ENCODE peak calls at places on chromosomes 4 and X, in four cellular contexts. E is endodermal cell, A is neural progenitor cell, J is Panc1. S is an unnamed sample. For H3K36me3, the result is how much of the 10 kb centered on the place peaks cover.

GRCh38 chrX:110021180-110022022 is 18.5 kb downstream of the TMEM164 start:
- DNase-seq in A (no peak), J (no peak), E (no peak), S (no peak)

GRCh38 chrX:40168183-40169015 is 70.6 kb upstream of the BCOR start:
- DNase-seq in A (peak), J (no peak), E (peak), S (no peak)

GRCh38 chr4:123361195-123361861 is 35.3 kb upstream of the SPRY1 start:
- DNase-seq in A (no peak), E (no peak), J (no peak), S (no peak)

GRCh38 chr4:64539234-64539849 is 130.1 kb upstream of the TECRL start:
- DNase-seq in A (peak), J (peak), E (peak), S (peak)

GRCh38 chr4:159047478-159048165 is 55.3 kb upstream of the RAPGEF2 start:
- DNase-seq in J (no peak), E (no peak), A (no peak), S (no peak)

GRCh38 chr4:10762541-10762940 is 78.0 kb upstream of the CLNK start:
- DNase-seq in A (peak), E (peak), J (no peak), S (no peak)

GRCh38 chrX:19070555-19070994 is 51.7 kb downstream of the ADGRG2 start:
- DNase-seq in A (no peak), J (no peak), E (no peak), S (no peak)

GRCh38 chrX:24242649-24243556 is 71.0 kb downstream of the SUPT20HL2 start:
- DNase-seq in E (peak), A (no peak), J (no peak), S (no peak)

GRCh38 chrX:8027876-8028275 is 100.7 kb upstream of the PNPLA4 start:
- DNase-seq in A (no peak), E (no peak), J (no peak), S (no peak)

GRCh38 chr4:117267317-117267716 is 181.9 kb upstream of the TRAM1L1 start:
- DNase-seq in E (no peak), A (no peak), J (no peak), S (no peak)

GRCh38 chr4:175772170-175772685 is 39.8 kb downstream of the GPM6A start:
- DNase-seq in E (no peak), J (no peak), A (peak), S (no peak)

GRCh38 chr4:69881173-69881773 is 21.3 kb upstream of the SULT1E1 start:
- DNase-seq in J (peak), A (peak), E (no peak), S (peak)

GRCh38 chrX:48890296-48890925 is 7.2 kb downstream of the TIMM17B start:
- DNase-seq in E (no peak), A (peak), J (no peak), S (peak)

GRCh38 chr4:575281-576141 is 584 bp downstream of the TMEM271 start:
- DNase-seq in A (peak), J (no peak), E (peak), S (peak)

GRCh38 chr4:176102414-176102813 is 36.8 kb downstream of the WDR17 start:
- DNase-seq in A (no peak), E (no peak), J (no peak), S (no peak)

GRCh38 chrX:101659601-101660063 is at the start of gene ARMCX2:
- DNase-seq in J (no peak), A (peak), E (peak), S (peak)

GRCh38 chr4:55906999-55907398 is 41.7 kb upstream of the CEP135 start:
- DNase-seq in J (no peak), E (no peak), A (no peak), S (no peak)

DNA sequence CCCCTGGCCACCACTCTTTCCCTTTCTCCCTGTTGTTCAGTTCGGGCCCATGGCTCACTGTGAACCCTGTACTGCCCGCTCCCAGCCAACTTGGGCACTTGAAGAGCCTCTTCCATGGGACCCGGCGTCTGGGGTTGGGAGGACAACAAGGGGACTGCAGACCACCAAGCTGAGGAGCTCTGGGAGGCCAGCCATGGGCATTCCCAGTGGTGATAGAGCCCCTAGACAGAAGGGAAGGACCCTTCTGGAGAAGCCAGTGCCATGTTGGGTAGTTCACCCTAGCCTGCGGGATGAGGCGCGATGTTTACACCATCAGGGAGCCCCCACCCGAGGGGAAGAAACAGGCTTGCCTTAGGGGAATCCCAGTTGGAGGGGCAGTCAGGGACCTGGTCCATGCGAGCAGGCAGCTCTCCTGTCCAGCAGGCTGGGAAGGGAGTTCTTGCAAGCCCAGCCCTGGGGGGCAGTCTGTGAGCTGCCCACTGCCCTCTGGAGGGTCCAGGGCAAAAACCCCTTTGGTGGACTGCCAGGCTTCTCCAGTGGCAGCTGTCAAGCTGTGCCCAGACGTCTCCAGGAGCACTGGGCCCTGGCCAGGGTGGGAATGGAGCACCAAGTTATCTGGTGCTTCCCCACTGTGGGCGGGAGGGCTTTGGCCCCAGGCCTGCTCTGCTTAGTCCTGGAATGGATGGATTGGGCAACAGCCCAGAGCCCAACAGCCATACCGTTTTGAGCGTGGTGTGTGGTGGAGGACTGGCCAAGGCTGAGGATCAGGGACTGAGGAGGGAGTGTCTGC is 23.7 kb upstream of the UBA1 start:
- DNase-seq in A (no peak), E (no peak), J (no peak), S (no peak)
- H3K36me3 ChIP-seq in A (under half), E (under half), J (under half), S (under half)

DNA sequence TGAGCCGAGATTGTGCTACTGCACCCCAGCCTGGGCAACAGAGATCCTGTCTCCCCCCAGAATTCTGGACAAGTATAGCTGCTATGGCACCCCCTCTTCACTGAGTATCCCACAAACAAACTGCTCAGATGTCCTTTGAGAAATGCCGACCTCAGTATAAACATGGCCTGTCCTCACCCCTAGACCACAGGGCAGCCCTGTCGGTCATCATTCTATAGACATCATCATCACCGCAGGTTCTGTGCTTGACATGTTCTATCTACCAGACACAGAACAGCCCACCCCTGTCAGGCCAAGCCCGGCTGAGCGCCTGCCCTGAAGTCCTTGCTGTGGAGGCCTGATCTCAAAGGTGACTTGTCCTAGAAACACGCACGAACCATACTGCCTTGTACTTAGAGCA is 232.9 kb downstream of the DHRSX start:
- DNase-seq in J (no peak), E (no peak), A (no peak), S (no peak)
- H3K36me3 ChIP-seq in J (under half), E (under half), A (under half), S (under half)

GRCh38 chr4:75654905-75655304 is 18.3 kb downstream of the G3BP2 start:
- DNase-seq in A (no peak), E (no peak), J (no peak), S (no peak)

GRCh38 chr4:75653845-75654503 is 19.2 kb downstream of the G3BP2 start:
- DNase-seq in A (peak), J (no peak), E (peak), S (no peak)

GRCh38 chr4:75658881-75659280 is 14.3 kb downstream of the G3BP2 start:
- DNase-seq in A (no peak), J (no peak), E (no peak), S (no peak)

GRCh38 chr4:75659512-75660031 is 13.6 kb downstream of the G3BP2 start:
- DNase-seq in J (no peak), A (no peak), E (no peak), S (no peak)

GRCh38 chr4:75655562-75655961 is 17.6 kb downstream of the G3BP2 start:
- DNase-seq in A (no peak), J (no peak), E (no peak), S (no peak)
- H3K36me3 ChIP-seq in A (half or more), J (under half), E (half or more), S (under half)

GRCh38 chr4:99078336-99078735 is 10.3 kb downstream of the ADH5 start:
- DNase-seq in J (no peak), E (no peak), A (no peak), S (no peak)

GRCh38 chr4:99077177-99077576 is 11.4 kb downstream of the ADH5 start:
- DNase-seq in A (no peak), E (no peak), J (no peak), S (no peak)

GRCh38 chr4:99079625-99080295 is 8.8 kb downstream of the ADH5 start:
- DNase-seq in A (no peak), E (no peak), J (no peak), S (no peak)

GRCh38 chr4:99076292-99076976 is 12.2 kb downstream of the ADH5 start:
- DNase-seq in J (no peak), E (no peak), A (no peak), S (no peak)

DNA sequence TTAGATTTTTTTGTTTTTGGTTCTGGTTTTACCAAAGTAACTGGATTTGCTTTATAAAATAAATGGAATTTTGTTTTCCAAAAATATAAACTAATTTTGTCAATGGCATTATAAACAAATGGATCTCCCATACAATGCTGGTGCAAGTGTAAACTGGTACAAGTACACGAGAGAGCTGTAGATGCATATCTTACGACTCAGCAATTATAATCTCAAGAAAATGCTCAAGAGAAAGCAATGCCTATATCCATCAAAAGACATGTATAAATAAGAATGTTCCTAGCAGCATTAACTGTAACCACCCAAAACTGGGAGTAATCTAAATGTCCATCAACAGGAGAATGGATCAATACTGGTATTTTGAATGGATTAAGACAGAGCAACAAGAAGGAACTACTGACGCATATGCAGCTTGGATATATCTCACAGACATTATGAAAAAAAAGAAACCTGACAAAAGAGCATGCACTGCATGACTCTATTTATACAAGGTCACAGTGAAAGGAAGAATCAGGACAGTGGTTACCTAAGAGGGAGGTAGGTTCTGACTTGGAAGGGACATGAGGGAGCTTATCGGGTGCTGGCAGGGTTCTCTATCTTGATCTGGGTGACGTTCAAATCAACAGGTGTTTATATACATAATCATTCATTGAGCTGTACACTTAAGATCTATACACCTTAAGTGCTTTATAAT is 9.5 kb downstream of the ADH5 start:
- DNase-seq in A (no peak), J (no peak), E (no peak), S (no peak)
- H3K36me3 ChIP-seq in A (under half), J (under half), E (half or more), S (under half)

S was measured in pancreas.